ENCODE peak calls at places on chromosomes 12 and 14, in eight cellular contexts. O, K, M, S, Y, Z, G and R are unnamed samples.

GRCh38 chr12:78060186-78060585 is 229.5 kb downstream of the NAV3 start:
- DNase-seq in Y (no peak), M (no peak), Z (peak; percentile 72), G (peak; percentile 58), S (no peak), K (no peak), O (no peak), R (no peak)

GRCh38 chr12:119931402-119931801 is 54.3 kb upstream of the CIT start:
- DNase-seq in O (no peak), Y (no peak), M (no peak), Z (peak; percentile 77), K (no peak), G (no peak), S (no peak), R (no peak)

GRCh38 chr14:75736845-75737485 is 75.9 kb downstream of the TTLL5 start:
- DNase-seq in Z (peak; percentile 20), K (no peak), Y (no peak), G (no peak), M (no peak), S (no peak), O (no peak), R (no peak)

GRCh38 chr12:112848338-112848715 is 56.8 kb downstream of the RPH3A start:
- DNase-seq in S (no peak), O (no peak), Z (no peak), M (no peak), Y (no peak), K (no peak), G (no peak), R (no peak)

GRCh38 chr14:53613404-53614253 is 343.0 kb downstream of the BMP4 start:
- DNase-seq in S (peak; percentile 19), Y (no peak), K (peak; percentile 97), Z (peak; percentile 93), G (no peak), M (no peak), O (no peak), R (peak; percentile 96)

GRCh38 chr14:55102141-55102547 is 26.9 kb upstream of the LGALS3 start:
- DNase-seq in K (peak; percentile 84), G (peak; percentile 100), Z (peak; percentile 92), O (peak; percentile 46), Y (peak; percentile 88), S (peak; percentile 49), M (peak; percentile 85), R (peak; percentile 94)

GRCh38 chr14:100629696-100630095 is 42.5 kb upstream of the BEGAIN start:
- DNase-seq in Z (no peak), K (no peak), O (peak; percentile 74), S (no peak), G (no peak), Y (no peak), M (no peak), R (no peak)

GRCh38 chr12:109310247-109311125 is 1.4 kb upstream of the FOXN4 start:
- DNase-seq in S (peak; percentile 52), Z (no peak), O (no peak), M (no peak), G (no peak), Y (no peak), K (no peak), R (peak; percentile 83)

GRCh38 chr14:99541677-99542470 is 60.7 kb downstream of the CCNK start:
- DNase-seq in O (no peak), Y (no peak), G (no peak), K (no peak), M (no peak), S (no peak), Z (no peak), R (no peak)

GRCh38 chr12:109550310-109550680 is 23.0 kb downstream of the MMAB start:
- DNase-seq in K (no peak), M (no peak), Y (no peak), O (no peak), S (no peak), Z (no peak), G (no peak), R (no peak)

GRCh38 chr12:7995266-7995963 is 37.1 kb upstream of the FOXJ2 start:
- DNase-seq in Y (peak; percentile 88), K (peak; percentile 90), M (peak; percentile 82), G (peak; percentile 89), O (peak; percentile 87), Z (peak; percentile 78), S (peak; percentile 91), R (peak; percentile 88)

GRCh38 chr14:32203928-32204357 is 874 bp upstream of the RNU6-8 start:
- DNase-seq in Z (no peak), S (peak; percentile 44), G (peak; percentile 3), Y (no peak), O (no peak), K (peak; percentile 21), M (no peak), R (no peak)

GRCh38 chr14:61812347-61813100 is 50.3 kb downstream of the SNAPC1 start:
- DNase-seq in Y (no peak), S (peak; percentile 73), K (no peak), M (no peak), O (no peak), G (peak; percentile 9), Z (no peak), R (no peak)

GRCh38 chr12:42508913-42509312 is 80.6 kb downstream of the PRICKLE1 start:
- DNase-seq in G (no peak), Z (no peak), K (no peak), O (no peak), S (no peak), Y (no peak), M (no peak), R (no peak)
- H3K4me3 ChIP-seq in G (no peak overlapping the region), Z (no peak overlapping the region), K (no peak overlapping the region), O (no peak overlapping the region), S (no peak overlapping the region), Y (no peak overlapping the region), M (no peak overlapping the region), R (no peak overlapping the region)

DNA sequence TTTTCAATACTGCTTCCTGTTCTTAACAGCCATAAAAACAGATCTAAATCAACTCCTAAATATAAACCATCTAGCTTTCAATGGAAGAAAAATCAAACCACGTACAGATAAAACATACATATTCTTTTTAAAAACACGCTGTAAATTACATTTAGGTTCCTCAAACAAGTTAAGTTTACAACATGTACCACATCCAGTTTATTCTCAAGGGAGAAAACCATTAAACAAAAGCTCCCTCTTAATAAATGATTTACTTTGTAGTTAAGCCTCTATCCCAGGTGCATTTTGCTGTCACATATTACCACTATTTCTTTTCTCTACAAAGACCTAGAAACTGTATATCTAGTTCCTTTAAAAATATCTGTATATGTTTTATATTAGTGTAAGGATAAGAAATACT is 3.1 kb downstream of the NUMB start:
- DNase-seq in Y (no peak), G (no peak), Z (no peak), K (no peak), O (no peak), S (no peak), M (no peak), R (peak; percentile 40)
- H3K4me3 ChIP-seq in Y (peak overlapping the region; percentile 9), G (no peak overlapping the region), Z (no peak overlapping the region), K (peak overlapping the region; percentile 89), O (peak overlapping the region; percentile 86), S (no peak overlapping the region), M (no peak overlapping the region), R (peak overlapping the region; percentile 88)

GRCh38 chr12:24773996-24774395 is 174.9 kb downstream of the BCAT1 start:
- DNase-seq in O (no peak), S (no peak), G (no peak), K (no peak), Y (no peak), M (no peak), Z (no peak), R (no peak)

GRCh38 chr12:24777359-24777758 is 171.5 kb downstream of the BCAT1 start:
- DNase-seq in M (no peak), Z (no peak), K (no peak), G (no peak), O (no peak), Y (no peak), S (no peak), R (no peak)

GRCh38 chr12:24780969-24781368 is 167.9 kb downstream of the BCAT1 start:
- DNase-seq in K (no peak), M (no peak), Z (peak; percentile 28), Y (no peak), G (peak; percentile 45), O (no peak), S (peak; percentile 27), R (peak; percentile 27)

GRCh38 chr12:24776856-24777255 is 172.0 kb downstream of the BCAT1 start:
- DNase-seq in K (no peak), Y (no peak), G (peak; percentile 64), O (no peak), Z (no peak), S (no peak), M (no peak), R (no peak)

GRCh38 chr12:24778486-24779304 is 170.2 kb downstream of the BCAT1 start:
- DNase-seq in S (peak; percentile 77), Z (peak; percentile 63), G (peak; percentile 70), O (no peak), M (no peak), Y (no peak), K (peak; percentile 42), R (peak; percentile 52)
- H3K4me3 ChIP-seq in S (no peak overlapping the region), Z (no peak overlapping the region), G (no peak overlapping the region), O (no peak overlapping the region), M (no peak overlapping the region), Y (no peak overlapping the region), K (no peak overlapping the region), R (no peak overlapping the region)

GRCh38 chr12:57107456-57107855 is 3.7 kb downstream of the STAT6 start:
- DNase-seq in S (no peak), O (no peak), Y (no peak), Z (no peak), K (no peak), M (no peak), G (peak; percentile 49), R (no peak)

GRCh38 chr12:57112492-57113294 is 1.5 kb upstream of the STAT6 start:
- DNase-seq in Z (no peak), K (no peak), Y (no peak), S (no peak), M (no peak), G (no peak), O (peak; percentile 77), R (no peak)

GRCh38 chr12:57111046-57111698 is at the start of gene STAT6:
- DNase-seq in S (peak; percentile 77), G (peak; percentile 97), M (peak; percentile 93), Z (peak; percentile 76), K (peak; percentile 87), Y (peak; percentile 91), O (no peak), R (peak; percentile 89)

GRCh38 chr12:57110189-57111045 is 745 bp downstream of the STAT6 start:
- DNase-seq in G (peak; percentile 46), Z (no peak), Y (peak; percentile 87), M (peak; percentile 88), S (peak; percentile 96), K (peak; percentile 75), O (peak; percentile 36), R (peak; percentile 79)

DNA sequence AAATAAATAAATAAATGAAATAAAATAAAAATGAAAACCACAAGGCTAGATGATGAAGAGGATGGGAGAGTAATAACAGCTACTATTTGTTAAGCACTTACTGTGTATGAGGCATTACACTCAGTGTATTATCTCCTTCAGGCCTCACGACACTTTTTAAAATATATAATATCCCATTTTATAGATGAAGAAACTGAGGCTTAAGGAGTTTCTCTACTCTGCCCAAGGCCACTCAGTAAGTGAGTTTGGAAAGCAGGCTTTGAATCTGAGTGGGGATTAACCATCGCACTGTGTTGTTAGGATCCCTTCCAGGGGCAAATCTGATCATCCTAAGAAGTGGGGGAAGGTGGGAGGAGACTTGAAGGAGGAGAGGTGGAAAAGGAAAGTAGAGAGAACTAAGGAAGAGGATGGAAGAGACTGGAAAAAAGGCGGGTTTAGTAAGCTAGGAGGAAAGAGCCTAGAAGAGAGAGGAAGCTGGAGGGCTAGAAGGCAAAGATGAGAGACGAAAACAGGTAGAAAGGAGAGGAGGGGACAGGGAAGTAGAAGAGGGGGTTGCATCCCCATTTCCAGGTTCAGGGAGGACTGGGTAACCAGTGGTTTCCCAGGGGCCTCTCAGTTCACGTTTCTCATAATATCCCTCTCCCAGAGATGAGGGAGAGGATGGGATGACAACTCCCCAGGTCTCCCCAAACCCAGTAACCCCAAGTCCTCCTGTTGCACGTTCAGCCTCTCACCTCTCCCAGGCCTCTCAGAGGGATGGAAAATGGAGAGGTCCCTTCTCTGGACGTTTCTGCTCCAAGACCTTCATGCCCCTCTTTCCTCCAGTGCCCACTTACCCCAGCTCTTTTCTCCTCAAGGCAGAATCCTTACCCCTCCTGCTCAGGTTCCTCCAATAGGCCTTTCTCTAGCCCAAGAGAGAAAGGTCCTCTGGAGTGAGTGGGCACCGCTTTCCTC is 1.7 kb downstream of the STAT6 start:
- DNase-seq in K (no peak), G (no peak), S (no peak), O (no peak), Y (no peak), M (no peak), Z (no peak), R (no peak)
- H3K4me3 ChIP-seq in K (peak overlapping the region; percentile 59), G (peak overlapping the region; percentile 86), S (peak overlapping the region; percentile 49), O (peak overlapping the region; percentile 64), Y (peak overlapping the region; percentile 96), M (peak overlapping the region; percentile 48), Z (peak overlapping the region; percentile 76), R (peak overlapping the region; percentile 90)